ENCODE peak calls at places on chromosomes 12 and 14, in six cellular contexts. A is HFF-Myc; R is AG10803; V is CD4-positive, alpha-beta memory T cell; Y is gastrocnemius medialis; I is effector memory CD4-positive, alpha-beta T cell. F is an unnamed sample.

GRCh38 chr14:31884776-31885379 is 192.2 kb upstream of the ARHGAP5 start:
- DNase-seq in Y (no peak), V (no peak), R (no peak), A (no peak), I (no peak), F (peak; percentile 63)

GRCh38 chr14:99181804-99182520 is 90.0 kb downstream of the BCL11B start:
- DNase-seq in A (no peak), Y (no peak), V (no peak), R (no peak), I (no peak), F (no peak)

GRCh38 chr12:72072613-72073212 is 134.1 kb downstream of the TPH2 start:
- DNase-seq in Y (no peak), I (no peak), R (no peak), A (no peak), V (no peak), F (no peak)

GRCh38 chr14:99662846-99663245 is 17.9 kb downstream of the HHIPL1 start:
- DNase-seq in Y (no peak), A (no peak), V (no peak), I (no peak), R (no peak), F (no peak)

GRCh38 chr14:89276424-89276975 is 140.5 kb downstream of the FOXN3 start:
- DNase-seq in A (peak; percentile 9), I (no peak), R (peak; percentile 8), Y (no peak), V (no peak), F (no peak)

GRCh38 chr12:23049180-23049579 is 424.2 kb downstream of the ETNK1 start:
- DNase-seq in A (no peak), V (no peak), I (no peak), Y (no peak), R (no peak), F (no peak)

GRCh38 chr14:76305474-76305826 is 70.5 kb upstream of the ESRRB start:
- DNase-seq in I (no peak), A (no peak), Y (no peak), V (no peak), R (no peak), F (no peak)

GRCh38 chr14:42002139-42002538 is 395.5 kb downstream of the LRFN5 start:
- DNase-seq in V (no peak), A (no peak), I (no peak), Y (no peak), R (peak; percentile 2), F (peak; percentile 2)

GRCh38 chr14:84225243-84225642 is 1304.7 kb upstream of the FLRT2 start:
- DNase-seq in Y (no peak), R (no peak), I (no peak), V (no peak), A (no peak), F (peak; percentile 3)

GRCh38 chr14:36773136-36773540 is 111.5 kb downstream of the PAX9 start:
- DNase-seq in R (peak; percentile 18), A (no peak), Y (no peak), I (no peak), V (no peak), F (no peak)

GRCh38 chr14:36604757-36605505 is 22.5 kb upstream of the NKX2-8 start:
- DNase-seq in Y (no peak), R (peak; percentile 71), I (no peak), V (no peak), A (peak; percentile 45), F (peak; percentile 76)

GRCh38 chr14:71231521-71232393 is 324.5 kb downstream of the PCNX1 start:
- DNase-seq in A (no peak), R (no peak), V (no peak), Y (no peak), I (no peak), F (no peak)

GRCh38 chr12:85529896-85530295 is 249.9 kb downstream of the ALX1 start:
- DNase-seq in I (no peak), V (no peak), A (no peak), R (no peak), Y (no peak), F (no peak)

GRCh38 chr14:91280129-91280528 is 35.6 kb upstream of the GPR68 start:
- DNase-seq in Y (no peak), V (no peak), A (no peak), I (no peak), R (no peak), F (no peak)

GRCh38 chr14:54567634-54568561 is 970 bp downstream of the SAMD4A start:
- DNase-seq in A (no peak), R (peak; percentile 48), I (peak; percentile 18), Y (peak; percentile 51), V (peak; percentile 71), F (peak; percentile 64)

GRCh38 chr12:76284816-76285750 is 63.1 kb downstream of the BBS10 start:
- DNase-seq in A (no peak), I (no peak), R (peak; percentile 65), V (no peak), Y (no peak), F (peak; percentile 53)

GRCh38 chr14:99312106-99312505 is 40.1 kb upstream of the BCL11B start:
- DNase-seq in I (no peak), V (no peak), Y (no peak), R (no peak), A (no peak), F (no peak)

GRCh38 chr14:66046591-66046990 is 439.6 kb upstream of the CCDC196 start:
- DNase-seq in I (no peak), V (no peak), Y (no peak), A (no peak), R (no peak), F (no peak)
- H3K4me3 ChIP-seq in I (no peak overlapping the region), V (no peak overlapping the region), Y (no peak overlapping the region), A (no peak overlapping the region), R (no peak overlapping the region), F (no peak overlapping the region)

GRCh38 chr12:124910561-124911478 is 3.6 kb downstream of the UBC start:
- DNase-seq in I (no peak), V (no peak), Y (peak; percentile 35), R (no peak), A (no peak), F (peak; percentile 50)

GRCh38 chr12:124906606-124907261 is 7.7 kb downstream of the UBC start:
- DNase-seq in V (peak; percentile 95), I (peak; percentile 69), A (peak; percentile 88), Y (peak; percentile 88), R (peak; percentile 88), F (peak; percentile 79)

GRCh38 chr12:124913474-124914391 is 717 bp downstream of the UBC start:
- DNase-seq in R (peak; percentile 67), I (peak; percentile 88), Y (peak; percentile 92), A (no peak), V (peak; percentile 96), F (peak; percentile 50)

GRCh38 chr12:124914392-124915248 is at the start of gene UBC:
- DNase-seq in V (peak; percentile 91), R (peak; percentile 95), I (peak; percentile 89), A (peak; percentile 75), Y (peak; percentile 93), F (peak; percentile 94)

GRCh38 chr12:124909831-124910560 is 4.5 kb downstream of the UBC start:
- DNase-seq in V (no peak), I (no peak), Y (peak; percentile 31), A (no peak), R (no peak), F (peak; percentile 59)
- H3K4me3 ChIP-seq in V (no peak overlapping the region), I (no peak overlapping the region), Y (peak overlapping the region; percentile 33), A (no peak overlapping the region), R (peak overlapping the region; percentile 60), F (peak overlapping the region; percentile 49)

GRCh38 chr14:77459072-77459723 is 1.3 kb downstream of the AHSA1 start:
- DNase-seq in I (no peak), V (peak; percentile 75), A (peak; percentile 45), Y (no peak), R (peak; percentile 72), F (peak; percentile 85)
- H3K4me3 ChIP-seq in I (peak overlapping the region; percentile 77), V (peak overlapping the region; percentile 99), A (peak overlapping the region; percentile 94), Y (peak overlapping the region; percentile 93), R (peak overlapping the region; percentile 90), F (peak overlapping the region; percentile 81)

GRCh38 chr14:68690106-68690960 is 102.5 kb downstream of the ZFP36L1 start:
- DNase-seq in R (no peak), Y (no peak), I (no peak), A (no peak), V (no peak), F (no peak)
- H3K4me3 ChIP-seq in R (no peak overlapping the region), Y (no peak overlapping the region), I (no peak overlapping the region), A (no peak overlapping the region), V (no peak overlapping the region), F (no peak overlapping the region)

GRCh38 chr12:32519047-32519446 is 119.7 kb downstream of the FGD4 start:
- DNase-seq in A (no peak), V (no peak), R (no peak), Y (no peak), I (no peak), F (no peak)

GRCh38 chr12:32517966-32518365 is 118.6 kb downstream of the FGD4 start:
- DNase-seq in I (no peak), A (no peak), R (no peak), V (no peak), Y (no peak), F (no peak)

GRCh38 chr12:32522322-32523221 is 123.2 kb downstream of the FGD4 start:
- DNase-seq in R (no peak), I (no peak), A (no peak), V (no peak), Y (no peak), F (no peak)
- H3K4me3 ChIP-seq in R (no peak overlapping the region), I (no peak overlapping the region), A (no peak overlapping the region), V (no peak overlapping the region), Y (no peak overlapping the region), F (no peak overlapping the region)